ENCODE peak calls at places on chromosomes 2 and 18, in seven cellular contexts. C is activated T-cell treated with anti-CD3 and anti-CD28 coated beads for 1 hour, D is Karpas-422, H is sigmoid colon, G is OCI-M1, R is amygdala, U is non-pigmented ciliary epithelial cell. K is an unnamed sample.

GRCh38 chr2:46091004-46091403 is 206.2 kb upstream of the EPAS1 start:
- DNase-seq in R (no peak), D (no peak), U (no peak), C (no peak), H (no peak), G (no peak), K (no peak)

GRCh38 chr18:4765401-4765800 is 310.3 kb upstream of the DLGAP1 start:
- DNase-seq in C (no peak), U (no peak), D (no peak), R (no peak), G (no peak), H (no peak), K (no peak)

GRCh38 chr2:53021285-53021684 is 746.3 kb upstream of the CHAC2 start:
- DNase-seq in G (no peak), C (no peak), H (no peak), R (no peak), U (no peak), D (no peak), K (no peak)

GRCh38 chr2:181807526-181807925 is 84.0 kb upstream of the ITPRID2 start:
- DNase-seq in U (no peak), C (no peak), H (no peak), R (no peak), D (no peak), G (no peak), K (no peak)

GRCh38 chr2:165889761-165890242 is 63.8 kb downstream of the TTC21B start:
- DNase-seq in U (no peak), H (no peak), R (no peak), C (no peak), D (no peak), G (no peak), K (no peak)

GRCh38 chr2:193240752-193241151 is 1046.0 kb upstream of the TMEFF2 start:
- DNase-seq in D (no peak), R (no peak), C (no peak), U (no peak), G (peak), H (no peak), K (no peak)

GRCh38 chr18:13377496-13377895 is 158.9 kb downstream of the LDLRAD4 start:
- DNase-seq in G (no peak), U (no peak), D (no peak), C (no peak), R (no peak), H (peak), K (no peak)

GRCh38 chr2:3594493-3595281 is at the start of gene COLEC11:
- DNase-seq in C (no peak), G (peak), H (no peak), R (no peak), D (no peak), U (no peak), K (no peak)

GRCh38 chr2:191432121-191432520 is 186.9 kb downstream of the MYO1B start:
- DNase-seq in H (no peak), U (no peak), G (no peak), D (no peak), R (no peak), C (no peak), K (no peak)

GRCh38 chr18:22609642-22610041 is 191.9 kb upstream of the CTAGE1 start:
- DNase-seq in U (no peak), C (no peak), D (no peak), G (no peak), H (no peak), R (no peak), K (no peak)

GRCh38 chr2:23762141-23762540 is 164.8 kb downstream of the ATAD2B start:
- DNase-seq in C (no peak), U (no peak), G (no peak), R (no peak), D (no peak), H (no peak), K (no peak)

GRCh38 chr2:241507430-241508239 is 749 bp downstream of the STK25 start:
- DNase-seq in R (no peak), D (peak), U (no peak), C (peak), H (no peak), G (peak), K (peak)

GRCh38 chr18:56388571-56388970 is 249.8 kb downstream of the TXNL1 start:
- DNase-seq in G (no peak), R (no peak), D (no peak), C (no peak), H (no peak), U (no peak), K (no peak)

GRCh38 chr2:240704651-240705050 is 13.0 kb downstream of the AQP12A start:
- DNase-seq in H (no peak), C (no peak), D (no peak), U (no peak), G (no peak), R (no peak), K (no peak)

GRCh38 chr18:50523165-50523564 is 36.7 kb upstream of the MAPK4 start:
- DNase-seq in G (no peak), U (no peak), H (no peak), R (peak), D (no peak), C (no peak), K (no peak)

GRCh38 chr2:221106241-221106640 is 465.9 kb downstream of the EPHA4 start:
- DNase-seq in G (no peak), C (no peak), R (no peak), H (no peak), D (no peak), U (no peak), K (no peak)

GRCh38 chr2:65687614-65688013 is 255.2 kb upstream of the SPRED2 start:
- DNase-seq in U (no peak), D (no peak), H (no peak), G (no peak), C (no peak), R (no peak), K (no peak)

GRCh38 chr18:59238385-59238784 is 18.4 kb downstream of the GRP start:
- DNase-seq in R (no peak), D (no peak), H (no peak), U (no peak), G (no peak), C (no peak), K (no peak)

GRCh38 chr2:220966636-220967035 is 605.5 kb downstream of the EPHA4 start:
- DNase-seq in R (no peak), H (no peak), D (no peak), U (peak), G (no peak), C (no peak), K (no peak)

GRCh38 chr2:105299290-105299689 is 30.2 kb downstream of the TGFBRAP1 start:
- DNase-seq in H (no peak), G (no peak), D (peak), R (no peak), U (no peak), C (no peak), K (no peak)

GRCh38 chr2:10668402-10669012 is 21.3 kb downstream of the NOL10 start:
- DNase-seq in H (no peak), U (no peak), C (no peak), G (peak), R (no peak), D (peak), K (peak)

GRCh38 chr18:23340661-23341060 is 112.4 kb upstream of the RIOK3 start:
- DNase-seq in U (no peak), C (no peak), H (no peak), G (no peak), D (no peak), R (no peak), K (no peak)

GRCh38 chr2:8447610-8448221 is 234.1 kb upstream of the ID2 start:
- DNase-seq in U (no peak), D (no peak), C (no peak), H (peak), G (no peak), R (no peak), K (no peak)

GRCh38 chr2:241559489-241560180 is 1.1 kb downstream of the BOK start:
- DNase-seq in G (no peak), D (no peak), R (peak), C (no peak), H (no peak), U (no peak), K (no peak)

GRCh38 chr2:207504513-207505171 is 25.1 kb upstream of the CREB1 start:
- DNase-seq in C (no peak), D (no peak), H (no peak), G (no peak), U (no peak), R (no peak), K (no peak)

GRCh38 chr2:241125626-241126025 is 23.5 kb upstream of the MTERF4 start:
- DNase-seq in U (no peak), G (no peak), R (no peak), D (no peak), C (no peak), H (peak), K (no peak)

GRCh38 chr18:46155652-46156051 is 51.5 kb downstream of the HAUS1 start:
- DNase-seq in U (peak), D (no peak), C (no peak), G (peak), H (no peak), R (no peak), K (no peak)

GRCh38 chr2:78979380-78980238 is 45.9 kb upstream of the REG3G start:
- DNase-seq in U (no peak), G (peak), C (no peak), H (no peak), D (peak), R (peak), K (no peak)

GRCh38 chr18:59540819-59541218 is 156.4 kb downstream of the CCBE1 start:
- DNase-seq in D (no peak), G (no peak), R (no peak), U (no peak), H (no peak), C (no peak), K (no peak)

GRCh38 chr2:20474757-20475566 is 28.1 kb downstream of the RHOB start:
- DNase-seq in R (no peak), H (peak), C (no peak), G (no peak), D (no peak), U (no peak), K (no peak)

GRCh38 chr2:2633017-2633416 is 301.9 kb upstream of the MYT1L start:
- DNase-seq in H (peak), G (no peak), C (no peak), U (no peak), D (no peak), R (no peak), K (no peak)

GRCh38 chr2:69493268-69493667 is 56.0 kb upstream of the NFU1 start:
- DNase-seq in H (no peak), D (no peak), R (peak), U (no peak), G (no peak), C (no peak), K (no peak)

GRCh38 chr2:197264332-197264731 is 46.2 kb downstream of the ANKRD44 start:
- DNase-seq in H (no peak), D (no peak), R (no peak), G (no peak), C (no peak), U (no peak), K (no peak)

GRCh38 chr2:187395276-187396015 is 52.6 kb downstream of the CALCRL start:
- DNase-seq in C (no peak), H (no peak), U (no peak), D (no peak), R (no peak), G (no peak), K (no peak)

GRCh38 chr2:218859994-218860831 is 608 bp downstream of the WNT6 start:
- DNase-seq in U (no peak), H (peak), G (no peak), R (no peak), C (no peak), D (no peak), K (no peak)

GRCh38 chr2:239502430-239503221 is 101.8 kb upstream of the HDAC4 start:
- DNase-seq in G (no peak), H (no peak), U (no peak), C (no peak), D (no peak), R (no peak), K (no peak)

GRCh38 chr2:63589148-63589972 is 597 bp downstream of the MDH1 start:
- DNase-seq in R (no peak), D (peak), H (no peak), C (no peak), G (peak), U (no peak), K (no peak)

GRCh38 chr2:231069379-231070054 is 12.8 kb downstream of the PSMD1 start:
- DNase-seq in H (no peak), D (no peak), R (no peak), U (peak), C (no peak), G (peak), K (no peak)